ENCODE peak calls at places on chromosome 2, in ten cellular contexts. G is pulmonary artery endothelial cell; C is HS-5; F is NCI-H1092; O is stimulated activated CD4-positive, alpha-beta T cell treated with anti-CD3 and anti-CD28 coated beads, Interleukin-12 subunit alpha, Interleukin-12 subunit beta, amount 100 ng/mL, for 4 hours; I is fibroblast of the conjunctiva; A is amniotic stem cell; Y is fibroblast of mammary gland; R is cardiac septum; H is smooth muscle cell of the brain vasculature. E is an unnamed sample.

GRCh38 chr2:52264911-52265310 is 1233.0 kb upstream of the NRXN1 start:
- DNase-seq in G (no peak), C (no peak), F (no peak), O (no peak), I (no peak), A (no peak), Y (no peak), R (no peak), H (no peak), E (no peak)

GRCh38 chr2:127170452-127171197 is 49.5 kb downstream of the CYP27C1 start:
- DNase-seq in G (no peak), C (no peak), F (no peak), O (no peak), I (no peak), A (no peak), Y (no peak), R (peak), H (no peak), E (no peak)

GRCh38 chr2:223047260-223047761 is 4.7 kb upstream of the KCNE4 start:
- DNase-seq in G (no peak), C (peak), F (no peak), O (no peak), I (no peak), A (peak), Y (peak), R (no peak), H (no peak), E (peak)

GRCh38 chr2:44616616-44617266 is 255.0 kb downstream of the CAMKMT start:
- DNase-seq in G (no peak), C (no peak), F (no peak), O (no peak), I (no peak), A (no peak), Y (no peak), R (no peak), H (no peak), E (no peak)

GRCh38 chr2:45256173-45256866 is 247.1 kb upstream of the SIX2 start:
- DNase-seq in G (no peak), C (no peak), F (no peak), O (no peak), I (no peak), A (no peak), Y (no peak), R (no peak), H (no peak), E (no peak)

GRCh38 chr2:238135601-238136150 is 2.8 kb upstream of the KLHL30 start:
- DNase-seq in G (no peak), C (no peak), F (no peak), O (no peak), I (no peak), A (no peak), Y (no peak), R (no peak), H (no peak), E (no peak)

GRCh38 chr2:113281920-113282746 is 3.4 kb upstream of the PAX8 start:
- DNase-seq in G (no peak), C (peak), F (no peak), O (no peak), I (no peak), A (no peak), Y (no peak), R (no peak), H (no peak), E (peak)

GRCh38 chr2:127422631-127423475 is 4.6 kb downstream of the PROC start:
- DNase-seq in G (no peak), C (no peak), F (no peak), O (no peak), I (no peak), A (no peak), Y (no peak), R (peak), H (no peak), E (no peak)

GRCh38 chr2:38147333-38148121 is 71.6 kb upstream of the CYP1B1 start:
- DNase-seq in G (no peak), C (no peak), F (no peak), O (no peak), I (no peak), A (no peak), Y (no peak), R (no peak), H (no peak), E (peak)

GRCh38 chr2:69917854-69918253 is 2.9 kb downstream of the MXD1 start:
- DNase-seq in G (peak), C (peak), F (no peak), O (no peak), I (peak), A (peak), Y (peak), R (no peak), H (no peak), E (peak)

GRCh38 chr2:227655454-227655853 is 11.2 kb upstream of the SCYGR5 start:
- DNase-seq in G (peak), C (peak), F (no peak), O (no peak), I (peak), A (peak), Y (peak), R (no peak), H (no peak), E (peak)

GRCh38 chr2:215567504-215567903 is 131.6 kb upstream of the FN1 start:
- DNase-seq in G (no peak), C (no peak), F (no peak), O (no peak), I (no peak), A (no peak), Y (no peak), R (no peak), H (no peak), E (no peak)

GRCh38 chr2:47167149-47167548 is 12.0 kb upstream of the STPG4 start:
- DNase-seq in G (no peak), C (no peak), F (no peak), O (no peak), I (no peak), A (no peak), Y (no peak), R (no peak), H (no peak), E (no peak)

GRCh38 chr2:10260130-10260529 is 42.6 kb upstream of the HPCAL1 start:
- DNase-seq in G (no peak), C (no peak), F (no peak), O (no peak), I (no peak), A (no peak), Y (peak), R (peak), H (no peak), E (peak)

GRCh38 chr2:50006327-50006726 is 852.0 kb upstream of the FSHR start:
- DNase-seq in G (no peak), C (no peak), F (no peak), O (no peak), I (no peak), A (no peak), Y (no peak), R (no peak), H (no peak), E (no peak)

GRCh38 chr2:96423281-96423680 is 81.9 kb downstream of the NEURL3 start:
- DNase-seq in G (no peak), C (no peak), F (no peak), O (no peak), I (no peak), A (no peak), Y (peak), R (no peak), H (no peak), E (no peak)

GRCh38 chr2:42116195-42117181 is 52.7 kb upstream of the EML4 start:
- DNase-seq in G (no peak), C (no peak), F (no peak), O (no peak), I (no peak), A (no peak), Y (peak), R (no peak), H (no peak), E (no peak)

GRCh38 chr2:86695053-86695691 is 24.9 kb upstream of the RMND5A start:
- DNase-seq in G (no peak), C (no peak), F (no peak), O (no peak), I (no peak), A (no peak), Y (peak), R (no peak), H (no peak), E (peak)

GRCh38 chr2:130391058-130391871 is 35.4 kb downstream of the PTPN18 start:
- DNase-seq in G (no peak), C (no peak), F (peak), O (peak), I (no peak), A (peak), Y (peak), R (peak), H (no peak), E (peak)

GRCh38 chr2:28552045-28552823 is 56.4 kb downstream of the PLB1 start:
- DNase-seq in G (no peak), C (no peak), F (no peak), O (no peak), I (no peak), A (no peak), Y (peak), R (no peak), H (no peak), E (peak)

GRCh38 chr2:230085201-230085600 is 16.5 kb upstream of the SLC16A14 start:
- DNase-seq in G (no peak), C (no peak), F (no peak), O (no peak), I (no peak), A (no peak), Y (peak), R (no peak), H (no peak), E (no peak)

GRCh38 chr2:30932850-30933249 is 125.6 kb upstream of the CAPN13 start:
- DNase-seq in G (no peak), C (no peak), F (no peak), O (no peak), I (no peak), A (no peak), Y (no peak), R (no peak), H (no peak), E (no peak)

GRCh38 chr2:157488877-157489276 is 45.0 kb upstream of the CYTIP start:
- DNase-seq in G (no peak), C (no peak), F (no peak), O (no peak), I (no peak), A (no peak), Y (no peak), R (no peak), H (no peak), E (no peak)

E was measured in ELR.